ENCODE peak calls at places on chromosomes 2 and 18, in six cellular contexts. One of them, this sample, is unnamed.
A peak's percentile ranks its signal among the peaks of the same experiment; 100 is the strongest.

GRCh38 chr2:69936913-69937312 is 22.0 kb downstream of the MXD1 start:
- DNase-seq in IMR-90: peak; percentile 28
- DNase-seq in H1: no peak
- DNase-seq in mesendoderm: peak; percentile 63
- DNase-seq in mesenchymal stem cell: no peak
- DNase-seq in neuronal stem cell: no peak
- DNase-seq in this sample: no peak

GRCh38 chr2:125167820-125168219 is 1142.7 kb downstream of the CNTNAP5 start:
- DNase-seq in mesendoderm: no peak
- DNase-seq in mesenchymal stem cell: peak; percentile 63
- DNase-seq in IMR-90: peak; percentile 69
- DNase-seq in H1: no peak
- DNase-seq in neuronal stem cell: no peak
- DNase-seq in this sample: no peak

GRCh38 chr2:47720036-47720435 is 62.9 kb upstream of the MSH6 start:
- DNase-seq in mesenchymal stem cell: peak; percentile 50
- DNase-seq in mesendoderm: no peak
- DNase-seq in neuronal stem cell: no peak
- DNase-seq in H1: no peak
- DNase-seq in IMR-90: no peak
- DNase-seq in this sample: no peak

GRCh38 chr2:7846607-7847006 is 835.2 kb upstream of the ID2 start:
- DNase-seq in IMR-90: no peak
- DNase-seq in mesendoderm: no peak
- DNase-seq in mesenchymal stem cell: no peak
- DNase-seq in neuronal stem cell: no peak
- DNase-seq in H1: no peak
- DNase-seq in this sample: no peak

GRCh38 chr2:224042191-224042696 is 3.2 kb upstream of the SERPINE2 start:
- DNase-seq in mesendoderm: no peak
- DNase-seq in H1: no peak
- DNase-seq in mesenchymal stem cell: peak; percentile 62
- DNase-seq in IMR-90: peak; percentile 38
- DNase-seq in neuronal stem cell: no peak
- DNase-seq in this sample: no peak

GRCh38 chr2:228016402-228016801 is 145.0 kb downstream of the DAW1 start:
- DNase-seq in H1: no peak
- DNase-seq in mesenchymal stem cell: no peak
- DNase-seq in mesendoderm: no peak
- DNase-seq in IMR-90: no peak
- DNase-seq in neuronal stem cell: no peak
- DNase-seq in this sample: no peak

GRCh38 chr2:218162817-218163216 is 3.9 kb downstream of the CXCR1 start:
- DNase-seq in mesendoderm: no peak
- DNase-seq in mesenchymal stem cell: no peak
- DNase-seq in H1: no peak
- DNase-seq in IMR-90: no peak
- DNase-seq in neuronal stem cell: no peak
- DNase-seq in this sample: no peak

GRCh38 chr18:9849407-9849961 is 36.3 kb upstream of the TXNDC2 start:
- DNase-seq in mesenchymal stem cell: no peak
- DNase-seq in IMR-90: no peak
- DNase-seq in neuronal stem cell: no peak
- DNase-seq in H1: no peak
- DNase-seq in mesendoderm: peak; percentile 40
- DNase-seq in this sample: peak; percentile 88

GRCh38 chr2:64768426-64769033 is 114.8 kb upstream of the SERTAD2 start:
- DNase-seq in mesendoderm: no peak
- DNase-seq in H1: no peak
- DNase-seq in mesenchymal stem cell: peak; percentile 47
- DNase-seq in neuronal stem cell: no peak
- DNase-seq in IMR-90: no peak
- DNase-seq in this sample: peak; percentile 50

GRCh38 chr2:198698230-198698629 is 759.5 kb downstream of the SATB2 start:
- DNase-seq in mesendoderm: no peak
- DNase-seq in neuronal stem cell: no peak
- DNase-seq in mesenchymal stem cell: no peak
- DNase-seq in IMR-90: no peak
- DNase-seq in H1: no peak
- DNase-seq in this sample: no peak

GRCh38 chr2:149657393-149657792 is 69.8 kb upstream of the MMADHC start:
- DNase-seq in mesendoderm: peak; percentile 22
- DNase-seq in H1: no peak
- DNase-seq in neuronal stem cell: no peak
- DNase-seq in mesenchymal stem cell: no peak
- DNase-seq in IMR-90: no peak
- DNase-seq in this sample: no peak

GRCh38 chr2:239803102-239803763 is 221.9 kb downstream of the NDUFA10 start:
- DNase-seq in mesenchymal stem cell: no peak
- DNase-seq in mesendoderm: no peak
- DNase-seq in IMR-90: no peak
- DNase-seq in H1: no peak
- DNase-seq in neuronal stem cell: no peak
- DNase-seq in this sample: no peak

GRCh38 chr18:9697121-9697520 is 11.0 kb upstream of the RAB31 start:
- DNase-seq in mesendoderm: no peak
- DNase-seq in mesenchymal stem cell: no peak
- DNase-seq in H1: no peak
- DNase-seq in neuronal stem cell: no peak
- DNase-seq in IMR-90: no peak
- DNase-seq in this sample: no peak

GRCh38 chr2:170554278-170554955 is 160.7 kb upstream of the SP5 start:
- DNase-seq in mesenchymal stem cell: no peak
- DNase-seq in IMR-90: no peak
- DNase-seq in neuronal stem cell: no peak
- DNase-seq in mesendoderm: no peak
- DNase-seq in H1: no peak
- DNase-seq in this sample: no peak

GRCh38 chr2:64212346-64212745 is 68.1 kb upstream of the PELI1 start:
- DNase-seq in IMR-90: peak; percentile 45
- DNase-seq in mesendoderm: no peak
- DNase-seq in H1: no peak
- DNase-seq in mesenchymal stem cell: peak; percentile 86
- DNase-seq in neuronal stem cell: no peak
- DNase-seq in this sample: no peak

GRCh38 chr2:20018576-20019152 is 6.2 kb upstream of the MATN3 start:
- DNase-seq in H1: no peak
- DNase-seq in mesenchymal stem cell: no peak
- DNase-seq in neuronal stem cell: no peak
- DNase-seq in IMR-90: no peak
- DNase-seq in mesendoderm: no peak
- DNase-seq in this sample: no peak

GRCh38 chr2:240643093-240643810 is 18.0 kb downstream of the GPR35 start:
- DNase-seq in neuronal stem cell: no peak
- DNase-seq in H1: no peak
- DNase-seq in mesendoderm: no peak
- DNase-seq in IMR-90: no peak
- DNase-seq in mesenchymal stem cell: no peak
- DNase-seq in this sample: no peak

GRCh38 chr2:9390991-9391390 is 32.3 kb downstream of the ITGB1BP1 start:
- DNase-seq in mesenchymal stem cell: no peak
- DNase-seq in H1: no peak
- DNase-seq in mesendoderm: no peak
- DNase-seq in IMR-90: no peak
- DNase-seq in neuronal stem cell: no peak
- DNase-seq in this sample: no peak

GRCh38 chr2:65070172-65070830 is 14.1 kb downstream of the CEP68 start:
- DNase-seq in mesenchymal stem cell: peak; percentile 62
- DNase-seq in mesendoderm: peak; percentile 73
- DNase-seq in IMR-90: peak; percentile 80
- DNase-seq in H1: no peak
- DNase-seq in neuronal stem cell: no peak
- DNase-seq in this sample: no peak

GRCh38 chr18:12621737-12622306 is 36.1 kb downstream of the SPIRE1 start:
- DNase-seq in IMR-90: peak; percentile 96
- DNase-seq in H1: no peak
- DNase-seq in mesendoderm: no peak
- DNase-seq in mesenchymal stem cell: peak; percentile 79
- DNase-seq in neuronal stem cell: no peak
- DNase-seq in this sample: peak; percentile 65

GRCh38 chr2:109205447-109205846 is 76.4 kb downstream of the SH3RF3 start:
- DNase-seq in mesenchymal stem cell: no peak
- DNase-seq in neuronal stem cell: no peak
- DNase-seq in IMR-90: no peak
- DNase-seq in mesendoderm: no peak
- DNase-seq in H1: no peak
- DNase-seq in this sample: no peak

GRCh38 chr2:39128919-39129391 is 8.1 kb upstream of the SOS1 start:
- DNase-seq in neuronal stem cell: no peak
- DNase-seq in H1: no peak
- DNase-seq in IMR-90: no peak
- DNase-seq in mesenchymal stem cell: peak; percentile 38
- DNase-seq in mesendoderm: no peak
- DNase-seq in this sample: no peak

DNA sequence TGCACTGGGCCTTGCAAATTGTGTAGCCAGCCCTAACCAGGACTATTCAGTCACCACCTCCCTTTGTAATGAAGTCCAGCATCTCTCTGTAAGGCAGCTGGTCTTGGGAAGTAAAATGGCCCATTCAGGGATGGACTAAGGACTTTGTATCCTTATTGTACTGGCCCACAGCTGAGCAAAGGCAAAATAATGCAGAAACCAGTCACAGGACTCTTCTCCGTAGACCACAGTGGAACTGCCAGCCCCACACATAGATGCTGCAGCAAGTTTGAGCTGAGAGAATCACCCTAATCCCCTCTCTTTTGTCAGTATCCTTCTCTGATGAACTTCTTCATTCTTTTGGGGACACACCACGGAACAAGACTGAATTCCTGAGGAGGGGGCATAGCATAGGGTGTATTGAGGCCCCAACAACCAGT is 73.6 kb upstream of the RTN4 start:
- DNase-seq in mesendoderm: no peak
- DNase-seq in mesenchymal stem cell: no peak
- DNase-seq in neuronal stem cell: peak; percentile 80
- DNase-seq in IMR-90: no peak
- DNase-seq in H1: no peak
- DNase-seq in this sample: no peak
- H3K18ac ChIP-seq in mesendoderm: no peak overlapping the region
- H3K18ac ChIP-seq in mesenchymal stem cell: no peak overlapping the region
- H3K18ac ChIP-seq in neuronal stem cell: no peak overlapping the region
- H3K18ac ChIP-seq in IMR-90: no peak overlapping the region
- H3K18ac ChIP-seq in H1: no peak overlapping the region
- H3K18ac ChIP-seq in this sample: no peak overlapping the region

GRCh38 chr2:101831351-101831865 is 133.9 kb downstream of the MAP4K4 start:
- DNase-seq in mesenchymal stem cell: peak; percentile 90
- DNase-seq in mesendoderm: peak; percentile 88
- DNase-seq in neuronal stem cell: peak; percentile 30
- DNase-seq in H1: no peak
- DNase-seq in IMR-90: peak; percentile 78
- DNase-seq in this sample: peak; percentile 66
- H3K36me3 ChIP-seq in mesenchymal stem cell: peaks cover 97% of the 10 kb centered on the region
- H3K36me3 ChIP-seq in mesendoderm: peaks cover 7% of the 10 kb centered on the region
- H3K36me3 ChIP-seq in neuronal stem cell: peaks cover 97% of the 10 kb centered on the region
- H3K36me3 ChIP-seq in H1: peaks cover 7% of the 10 kb centered on the region
- H3K36me3 ChIP-seq in IMR-90: peaks cover 32% of the 10 kb centered on the region
- H3K36me3 ChIP-seq in this sample: peaks cover 23% of the 10 kb centered on the region

GRCh38 chr2:200865736-200865995 is 1.2 kb upstream of the CLK1 start:
- DNase-seq in H1: no peak
- DNase-seq in neuronal stem cell: no peak
- DNase-seq in mesendoderm: no peak
- DNase-seq in mesenchymal stem cell: no peak
- DNase-seq in IMR-90: no peak
- DNase-seq in this sample: no peak

GRCh38 chr2:200862532-200863000 is 1.9 kb downstream of the CLK1 start:
- DNase-seq in mesendoderm: peak; percentile 67
- DNase-seq in H1: no peak
- DNase-seq in neuronal stem cell: no peak
- DNase-seq in mesenchymal stem cell: peak; percentile 93
- DNase-seq in IMR-90: peak; percentile 88
- DNase-seq in this sample: peak; percentile 68

GRCh38 chr2:200861617-200862016 is 2.8 kb downstream of the CLK1 start:
- DNase-seq in H1: no peak
- DNase-seq in mesendoderm: no peak
- DNase-seq in neuronal stem cell: no peak
- DNase-seq in mesenchymal stem cell: no peak
- DNase-seq in IMR-90: no peak
- DNase-seq in this sample: no peak

GRCh38 chr2:200863655-200864205 is 728 bp downstream of the CLK1 start:
- DNase-seq in IMR-90: no peak
- DNase-seq in neuronal stem cell: no peak
- DNase-seq in mesenchymal stem cell: no peak
- DNase-seq in mesendoderm: peak; percentile 48
- DNase-seq in H1: no peak
- DNase-seq in this sample: no peak

GRCh38 chr2:200864206-200864976 is at the start of gene CLK1:
- DNase-seq in mesendoderm: peak; percentile 93
- DNase-seq in H1: no peak
- DNase-seq in neuronal stem cell: peak; percentile 78
- DNase-seq in mesenchymal stem cell: peak; percentile 95
- DNase-seq in IMR-90: peak; percentile 93
- DNase-seq in this sample: peak; percentile 94
- H3K18ac ChIP-seq in mesendoderm: peak within 1 kb of the TSS; percentile 82
- H3K18ac ChIP-seq in H1: peak within 1 kb of the TSS; percentile 84
- H3K18ac ChIP-seq in neuronal stem cell: peak within 1 kb of the TSS; percentile 99
- H3K18ac ChIP-seq in mesenchymal stem cell: peak within 1 kb of the TSS; percentile 99
- H3K18ac ChIP-seq in IMR-90: peak within 1 kb of the TSS; percentile 97
- H3K18ac ChIP-seq in this sample: peak within 1 kb of the TSS; percentile 98

GRCh38 chr2:3446381-3446780 is 66.9 kb downstream of the TRAPPC12 start:
- DNase-seq in mesendoderm: no peak
- DNase-seq in mesenchymal stem cell: no peak
- DNase-seq in neuronal stem cell: no peak
- DNase-seq in IMR-90: no peak
- DNase-seq in H1: no peak
- DNase-seq in this sample: no peak

GRCh38 chr2:3449936-3450335 is 69.4 kb downstream of the ADI1 start:
- DNase-seq in IMR-90: no peak
- DNase-seq in neuronal stem cell: no peak
- DNase-seq in H1: no peak
- DNase-seq in mesendoderm: no peak
- DNase-seq in mesenchymal stem cell: no peak
- DNase-seq in this sample: no peak

GRCh38 chr2:3449106-3449505 is 69.6 kb downstream of the TRAPPC12 start:
- DNase-seq in IMR-90: no peak
- DNase-seq in mesendoderm: no peak
- DNase-seq in mesenchymal stem cell: no peak
- DNase-seq in H1: no peak
- DNase-seq in neuronal stem cell: no peak
- DNase-seq in this sample: no peak

GRCh38 chr2:3445891-3446290 is 66.4 kb downstream of the TRAPPC12 start:
- DNase-seq in IMR-90: no peak
- DNase-seq in mesendoderm: no peak
- DNase-seq in H1: no peak
- DNase-seq in mesenchymal stem cell: no peak
- DNase-seq in neuronal stem cell: no peak
- DNase-seq in this sample: no peak

DNA sequence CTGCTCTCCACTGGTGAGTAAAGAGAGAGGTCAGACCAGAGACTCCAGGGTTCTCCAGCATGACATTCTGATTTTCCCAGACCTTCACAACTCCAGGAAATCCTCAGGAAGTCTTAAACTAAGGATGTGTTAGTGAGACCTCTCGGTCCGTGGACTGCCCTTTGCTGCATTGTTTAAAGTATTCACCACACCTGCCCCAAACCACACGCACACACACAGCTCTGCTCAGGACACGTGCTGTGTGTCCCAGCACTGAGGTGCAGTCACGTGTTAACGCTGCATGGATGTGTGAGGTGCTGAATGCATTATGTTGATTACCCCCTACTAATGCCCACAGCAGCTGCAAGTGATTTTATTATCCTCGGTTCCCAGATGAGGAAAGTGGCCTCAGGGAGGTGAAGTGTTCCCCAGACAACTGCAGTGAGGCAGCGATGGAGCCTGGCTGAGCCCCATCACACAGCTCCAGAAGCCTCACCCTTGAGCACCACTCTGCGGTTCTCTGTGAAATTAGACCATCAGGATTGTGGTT is 68.4 kb downstream of the TRAPPC12 start:
- DNase-seq in H1: no peak
- DNase-seq in IMR-90: no peak
- DNase-seq in neuronal stem cell: no peak
- DNase-seq in mesendoderm: peak; percentile 10
- DNase-seq in mesenchymal stem cell: no peak
- DNase-seq in this sample: no peak
- H3K36me3 ChIP-seq in H1: peaks cover 6% of the 10 kb centered on the region
- H3K36me3 ChIP-seq in IMR-90: peaks cover 49% of the 10 kb centered on the region
- H3K36me3 ChIP-seq in neuronal stem cell: peaks cover 86% of the 10 kb centered on the region
- H3K36me3 ChIP-seq in mesendoderm: peaks cover 4% of the 10 kb centered on the region
- H3K36me3 ChIP-seq in mesenchymal stem cell: peaks cover 68% of the 10 kb centered on the region
- H3K36me3 ChIP-seq in this sample: peaks cover 23% of the 10 kb centered on the region